ENCODE peak calls at places on chromosomes 3 and 15, in four cellular contexts. One of them, this sample, is unnamed.

GRCh38 chr15:49982586-49982985 is 136.4 kb downstream of the ATP8B4 start:
- DNase-seq in AG04449: no peak
- DNase-seq in adipocyte: no peak
- DNase-seq in HTR-8/SVneo: no peak
- DNase-seq in this sample: no peak

GRCh38 chr3:18740631-18741583 is 315.8 kb upstream of the SATB1 start:
- DNase-seq in AG04449: no peak
- DNase-seq in adipocyte: no peak
- DNase-seq in HTR-8/SVneo: no peak
- DNase-seq in this sample: no peak

GRCh38 chr3:115040673-115041286 is 106.3 kb downstream of the ZBTB20 start:
- DNase-seq in AG04449: no peak
- DNase-seq in adipocyte: peak
- DNase-seq in HTR-8/SVneo: peak
- DNase-seq in this sample: peak

GRCh38 chr3:23461069-23461468 is 257.9 kb downstream of the UBE2E2 start:
- DNase-seq in AG04449: no peak
- DNase-seq in adipocyte: no peak
- DNase-seq in HTR-8/SVneo: no peak
- DNase-seq in this sample: no peak

GRCh38 chr3:176867681-176868663 is 329.3 kb downstream of the TBL1XR1 start:
- DNase-seq in AG04449: no peak
- DNase-seq in adipocyte: no peak
- DNase-seq in HTR-8/SVneo: no peak
- DNase-seq in this sample: peak

GRCh38 chr3:30518201-30518864 is 88.1 kb upstream of the TGFBR2 start:
- DNase-seq in AG04449: no peak
- DNase-seq in adipocyte: peak
- DNase-seq in HTR-8/SVneo: no peak
- DNase-seq in this sample: no peak

GRCh38 chr15:74252291-74253080 is 16.4 kb downstream of the CCDC33 start:
- DNase-seq in AG04449: no peak
- DNase-seq in adipocyte: peak
- DNase-seq in HTR-8/SVneo: no peak
- DNase-seq in this sample: no peak

GRCh38 chr15:66673410-66674322 is 28.4 kb upstream of the SMAD6 start:
- DNase-seq in AG04449: no peak
- DNase-seq in adipocyte: no peak
- DNase-seq in HTR-8/SVneo: no peak
- DNase-seq in this sample: peak

GRCh38 chr15:93057618-93058017 is 31.4 kb downstream of the RGMA start:
- DNase-seq in AG04449: no peak
- DNase-seq in adipocyte: no peak
- DNase-seq in HTR-8/SVneo: no peak
- DNase-seq in this sample: no peak

GRCh38 chr15:75455982-75456531 is 4.6 kb upstream of the SIN3A start:
- DNase-seq in AG04449: no peak
- DNase-seq in adipocyte: peak
- DNase-seq in HTR-8/SVneo: peak
- DNase-seq in this sample: peak

GRCh38 chr3:31772781-31773180 is 208.3 kb downstream of the OSBPL10 start:
- DNase-seq in AG04449: no peak
- DNase-seq in adipocyte: no peak
- DNase-seq in HTR-8/SVneo: no peak
- DNase-seq in this sample: no peak

GRCh38 chr3:76065975-76066374 is 280.6 kb upstream of the ZNF717 start:
- DNase-seq in AG04449: no peak
- DNase-seq in adipocyte: peak
- DNase-seq in HTR-8/SVneo: no peak
- DNase-seq in this sample: peak

GRCh38 chr3:52423214-52423613 is 21.7 kb downstream of the SEMA3G start:
- DNase-seq in AG04449: no peak
- DNase-seq in adipocyte: no peak
- DNase-seq in HTR-8/SVneo: no peak
- DNase-seq in this sample: no peak

GRCh38 chr15:99909914-99910313 is 176.7 kb upstream of the LYSMD4 start:
- DNase-seq in AG04449: no peak
- DNase-seq in adipocyte: peak
- DNase-seq in HTR-8/SVneo: no peak
- DNase-seq in this sample: no peak

This sample was measured in SJCRH30.